ENCODE peak calls at places on chromosomes 11 and 22, in eight cellular contexts. T is HepG2, Q is A549, J is sigmoid colon, U is choroid plexus epithelial cell, S is endothelial cell, X is WTC11, D is AG04449. W is an unnamed sample.

GRCh38 chr22:37183432-37184379 is 4.3 kb downstream of the C1QTNF6 start:
- DNase-seq in T (no peak), Q (no peak), J (peak), U (no peak), S (no peak), X (no peak), D (no peak), W (peak)

GRCh38 chr11:35138949-35139881 is at the start of gene CD44:
- DNase-seq in T (no peak), Q (peak), J (peak), U (peak), S (peak), X (peak), D (no peak), W (peak)

GRCh38 chr11:77090046-77090372 is 12.6 kb upstream of the OMP start:
- DNase-seq in T (no peak), Q (no peak), J (peak), U (no peak), S (no peak), X (no peak), D (no peak), W (no peak)

GRCh38 chr11:6648505-6648904 is 7.1 kb downstream of the DCHS1 start:
- DNase-seq in T (no peak), Q (no peak), J (peak), U (no peak), S (no peak), X (no peak), D (no peak), W (no peak)

GRCh38 chr22:22855617-22856308 is 31.9 kb upstream of the IGLL5 start:
- DNase-seq in T (peak), Q (no peak), J (no peak), U (peak), S (peak), X (peak), D (no peak), W (no peak)

GRCh38 chr11:11895672-11896071 is 53.9 kb downstream of the USP47 start:
- DNase-seq in T (no peak), Q (peak), J (no peak), U (peak), S (no peak), X (no peak), D (no peak), W (no peak)

GRCh38 chr22:45562102-45562501 is 59.4 kb downstream of the FBLN1 start:
- DNase-seq in T (no peak), Q (no peak), J (no peak), U (no peak), S (no peak), X (no peak), D (no peak), W (no peak)

GRCh38 chr22:21047035-21047661 is 1.4 kb downstream of the LRRC74B start:
- DNase-seq in T (no peak), Q (no peak), J (no peak), U (no peak), S (no peak), X (no peak), D (no peak), W (no peak)

GRCh38 chr11:6505577-6506240 is 8.6 kb downstream of the DNHD1 start:
- DNase-seq in T (peak), Q (peak), J (no peak), U (peak), S (peak), X (no peak), D (peak), W (no peak)

GRCh38 chr22:29305836-29306174 is 645 bp upstream of the GAS2L1 start:
- DNase-seq in T (no peak), Q (no peak), J (no peak), U (no peak), S (no peak), X (no peak), D (no peak), W (no peak)

GRCh38 chr11:17596711-17597110 is 49.7 kb downstream of the OTOG start:
- DNase-seq in T (no peak), Q (no peak), J (peak), U (no peak), S (peak), X (no peak), D (no peak), W (no peak)

GRCh38 chr11:18171377-18172000 is 1.1 kb upstream of the MRGPRX4 start:
- DNase-seq in T (peak), Q (peak), J (no peak), U (peak), S (peak), X (peak), D (no peak), W (no peak)

GRCh38 chr22:46280999-46281623 is 13.3 kb downstream of the TTC38 start:
- DNase-seq in T (no peak), Q (no peak), J (peak), U (no peak), S (no peak), X (no peak), D (no peak), W (peak)

GRCh38 chr22:49748514-49748913 is 79.2 kb downstream of the BRD1 start:
- DNase-seq in T (no peak), Q (no peak), J (no peak), U (no peak), S (no peak), X (no peak), D (no peak), W (no peak)

GRCh38 chr11:125621995-125622394 is 3.0 kb upstream of the CHEK1 start:
- DNase-seq in T (no peak), Q (peak), J (no peak), U (peak), S (no peak), X (no peak), D (no peak), W (no peak)

GRCh38 chr22:44256085-44256484 is 56.7 kb downstream of the SHISAL1 start:
- DNase-seq in T (no peak), Q (no peak), J (peak), U (no peak), S (no peak), X (no peak), D (no peak), W (no peak)

GRCh38 chr11:92767416-92767815 is 202.0 kb upstream of the MTNR1B start:
- DNase-seq in T (no peak), Q (no peak), J (no peak), U (no peak), S (no peak), X (no peak), D (no peak), W (no peak)

GRCh38 chr11:45974806-45975205 is 52.4 kb downstream of the LARGE2 start:
- DNase-seq in T (no peak), Q (no peak), J (no peak), U (no peak), S (no peak), X (no peak), D (no peak), W (no peak)

GRCh38 chr22:21816787-21817496 is 50.5 kb downstream of the MAPK1 start:
- DNase-seq in T (no peak), Q (peak), J (no peak), U (peak), S (no peak), X (no peak), D (peak), W (no peak)

GRCh38 chr11:20671856-20672546 is 2.6 kb downstream of the NELL1 start:
- DNase-seq in T (peak), Q (peak), J (no peak), U (peak), S (no peak), X (no peak), D (no peak), W (no peak)

GRCh38 chr11:33598426-33599069 is 102.1 kb downstream of the C11orf91 start:
- DNase-seq in T (no peak), Q (no peak), J (no peak), U (no peak), S (no peak), X (peak), D (no peak), W (no peak)

GRCh38 chr11:12581923-12582322 is 92.3 kb upstream of the TEAD1 start:
- DNase-seq in T (no peak), Q (peak), J (no peak), U (peak), S (no peak), X (no peak), D (no peak), W (no peak)

GRCh38 chr11:17743808-17744119 is 9.2 kb downstream of the KCNC1 start:
- DNase-seq in T (no peak), Q (no peak), J (peak), U (no peak), S (no peak), X (no peak), D (no peak), W (no peak)

GRCh38 chr22:48520888-48521600 is 1306.6 kb downstream of the BRD1 start:
- DNase-seq in T (no peak), Q (no peak), J (no peak), U (no peak), S (no peak), X (no peak), D (no peak), W (no peak)
- TF ChIP-seq CTCF in T (no peak), Q (no peak), J (no peak), U (no peak), S (no peak), X (no peak), D (peak), W (no peak)

GRCh38 chr11:67271212-67271547 is 4.9 kb downstream of the GRK2 start:
- DNase-seq in T (no peak), Q (no peak), J (no peak), U (no peak), S (no peak), X (peak), D (no peak), W (no peak)

GRCh38 chr11:67272327-67273259 is 6.3 kb downstream of the GRK2 start:
- DNase-seq in T (no peak), Q (no peak), J (peak), U (no peak), S (no peak), X (no peak), D (no peak), W (peak)

GRCh38 chr11:67271548-67272284 is 5.4 kb downstream of the GRK2 start:
- DNase-seq in T (no peak), Q (no peak), J (peak), U (no peak), S (no peak), X (peak), D (no peak), W (peak)

GRCh38 chr11:67274768-67275605 is 8.7 kb downstream of the GRK2 start:
- DNase-seq in T (no peak), Q (no peak), J (peak), U (no peak), S (no peak), X (peak), D (no peak), W (peak)

DNA sequence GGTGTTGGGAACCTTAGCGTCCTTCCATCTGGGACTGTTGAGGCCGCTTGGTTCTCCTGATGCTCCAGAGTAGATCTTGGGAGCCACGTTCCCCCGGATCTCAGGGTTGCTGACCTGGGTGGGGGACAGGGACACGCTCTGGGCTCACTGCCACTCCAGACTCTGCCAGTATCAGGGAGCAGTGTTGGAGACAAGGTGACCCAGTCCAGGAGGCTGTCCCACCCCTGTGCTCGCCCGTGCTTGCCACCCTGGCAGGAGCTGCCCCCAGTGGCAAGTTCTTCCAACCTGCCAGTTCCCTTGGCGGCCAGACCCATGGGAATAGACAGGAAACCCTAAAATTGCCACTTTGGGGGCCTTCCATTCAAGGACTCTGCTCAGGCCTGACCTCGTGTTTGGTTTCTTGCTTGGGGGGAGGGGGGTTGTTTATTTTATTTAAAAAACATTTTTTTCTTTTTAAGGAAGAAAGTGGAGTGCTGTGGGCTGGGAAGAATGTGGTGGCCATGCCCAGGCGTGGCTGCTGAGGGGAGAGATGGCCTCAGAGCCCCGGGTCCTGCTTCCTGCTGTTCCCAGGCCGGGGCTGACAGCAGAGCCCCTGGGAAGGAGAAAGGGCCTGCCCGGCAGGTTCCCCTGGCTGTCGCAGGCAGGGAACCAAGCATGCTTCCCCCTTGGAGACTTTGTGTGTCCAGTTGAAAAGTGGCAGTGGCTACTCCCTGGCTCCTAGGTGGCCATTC is 7.2 kb downstream of the GRK2 start:
- DNase-seq in T (no peak), Q (no peak), J (peak), U (no peak), S (no peak), X (peak), D (no peak), W (peak)
- TF ChIP-seq CTCF in T (no peak), Q (no peak), J (no peak), U (no peak), S (no peak), X (no peak), D (no peak), W (peak)

GRCh38 chr11:67275606-67276409 is 9.5 kb downstream of the GRK2 start:
- DNase-seq in T (no peak), Q (no peak), J (peak), U (no peak), S (no peak), X (peak), D (no peak), W (peak)
- TF ChIP-seq CTCF in T (peak), Q (no peak), J (no peak), U (no peak), S (no peak), X (no peak), D (no peak), W (no peak)

GRCh38 chr11:62677709-62678108 is 1.2 kb downstream of the UBXN1 start:
- DNase-seq in T (no peak), Q (no peak), J (no peak), U (no peak), S (no peak), X (no peak), D (no peak), W (no peak)

GRCh38 chr11:62678433-62678769 is 472 bp downstream of the UBXN1 start:
- DNase-seq in T (no peak), Q (no peak), J (peak), U (no peak), S (no peak), X (no peak), D (no peak), W (peak)

GRCh38 chr11:62678770-62679696 is at the start of gene UBXN1:
- DNase-seq in T (peak), Q (peak), J (peak), U (peak), S (peak), X (peak), D (no peak), W (peak)

GRCh38 chr11:62682518-62682917 is 3.6 kb upstream of the UBXN1 start:
- DNase-seq in T (no peak), Q (no peak), J (no peak), U (no peak), S (no peak), X (no peak), D (no peak), W (no peak)

DNA sequence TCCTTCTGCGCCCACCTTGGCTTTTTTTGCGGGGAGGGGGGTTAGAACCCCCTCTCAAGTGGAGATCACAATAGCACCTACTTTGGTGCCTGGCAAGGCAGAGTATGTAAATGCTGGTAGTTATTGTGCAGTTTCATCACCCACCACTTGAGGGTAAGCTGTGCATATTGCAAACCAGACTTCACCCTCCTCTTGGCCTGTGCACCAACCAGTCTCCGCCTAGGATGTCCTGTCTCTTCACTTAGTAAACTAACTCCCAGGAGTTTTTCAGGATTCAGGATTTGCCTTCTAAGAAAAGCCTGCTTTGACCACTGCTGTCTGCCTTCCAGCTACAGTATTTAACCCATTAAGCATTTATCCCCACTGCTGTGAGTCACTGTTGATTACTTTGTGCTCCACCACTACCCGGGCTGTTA is 2.0 kb upstream of the UBXN1 start:
- DNase-seq in T (peak), Q (peak), J (peak), U (peak), S (peak), X (no peak), D (no peak), W (peak)
- TF ChIP-seq CTCF in T (peak), Q (peak), J (peak), U (peak), S (peak), X (no peak), D (peak), W (peak)